ENCODE peak calls at places on chromosomes 2 and 18, in eight cellular contexts. M, G, O, Q, B, I, F and W are unnamed samples.

GRCh38 chr2:230068658-230069080 is at the start of gene SLC16A14:
- DNase-seq in M (peak; percentile 53), G (peak; percentile 53), O (no peak), Q (peak; percentile 64), B (peak; percentile 52), I (peak; percentile 61), F (peak; percentile 55), W (peak; percentile 60)

GRCh38 chr2:97911210-97911921 is 84.4 kb downstream of the TMEM131 start:
- DNase-seq in M (no peak), G (peak; percentile 30), O (peak; percentile 35), Q (no peak), B (no peak), I (peak; percentile 62), F (peak; percentile 58), W (peak; percentile 34)

GRCh38 chr2:18369750-18370149 is 190.7 kb downstream of the RDH14 start:
- DNase-seq in M (no peak), G (peak; percentile 88), O (no peak), Q (no peak), B (no peak), I (no peak), F (no peak), W (no peak)

GRCh38 chr18:32735781-32736180 is 37.0 kb downstream of the KLHL14 start:
- DNase-seq in M (no peak), G (peak; percentile 82), O (no peak), Q (no peak), B (no peak), I (peak; percentile 68), F (peak; percentile 44), W (no peak)

GRCh38 chr2:61604433-61604832 is 66.3 kb upstream of the XPO1 start:
- DNase-seq in M (no peak), G (no peak), O (no peak), Q (no peak), B (no peak), I (no peak), F (no peak), W (no peak)

GRCh38 chr2:84300030-84301029 is 158.8 kb downstream of the SUCLG1 start:
- DNase-seq in M (no peak), G (no peak), O (no peak), Q (no peak), B (no peak), I (no peak), F (no peak), W (no peak)

GRCh38 chr2:1598041-1598710 is 146.1 kb downstream of the PXDN start:
- DNase-seq in M (peak; percentile 19), G (no peak), O (no peak), Q (no peak), B (no peak), I (no peak), F (no peak), W (no peak)

GRCh38 chr2:208360259-208361076 is 46.1 kb upstream of the PTH2R start:
- DNase-seq in M (peak; percentile 39), G (no peak), O (no peak), Q (no peak), B (no peak), I (no peak), F (no peak), W (no peak)

GRCh38 chr2:26607698-26608097 is 33.5 kb downstream of the CIB4 start:
- DNase-seq in M (peak; percentile 20), G (no peak), O (no peak), Q (no peak), B (no peak), I (no peak), F (no peak), W (no peak)

GRCh38 chr2:63340443-63340842 is 247.8 kb downstream of the WDPCP start:
- DNase-seq in M (no peak), G (no peak), O (no peak), Q (no peak), B (no peak), I (no peak), F (no peak), W (no peak)

GRCh38 chr2:191740016-191740419 is 62.1 kb downstream of the NABP1 start:
- DNase-seq in M (no peak), G (peak; percentile 40), O (no peak), Q (no peak), B (no peak), I (peak; percentile 6), F (no peak), W (no peak)

DNA sequence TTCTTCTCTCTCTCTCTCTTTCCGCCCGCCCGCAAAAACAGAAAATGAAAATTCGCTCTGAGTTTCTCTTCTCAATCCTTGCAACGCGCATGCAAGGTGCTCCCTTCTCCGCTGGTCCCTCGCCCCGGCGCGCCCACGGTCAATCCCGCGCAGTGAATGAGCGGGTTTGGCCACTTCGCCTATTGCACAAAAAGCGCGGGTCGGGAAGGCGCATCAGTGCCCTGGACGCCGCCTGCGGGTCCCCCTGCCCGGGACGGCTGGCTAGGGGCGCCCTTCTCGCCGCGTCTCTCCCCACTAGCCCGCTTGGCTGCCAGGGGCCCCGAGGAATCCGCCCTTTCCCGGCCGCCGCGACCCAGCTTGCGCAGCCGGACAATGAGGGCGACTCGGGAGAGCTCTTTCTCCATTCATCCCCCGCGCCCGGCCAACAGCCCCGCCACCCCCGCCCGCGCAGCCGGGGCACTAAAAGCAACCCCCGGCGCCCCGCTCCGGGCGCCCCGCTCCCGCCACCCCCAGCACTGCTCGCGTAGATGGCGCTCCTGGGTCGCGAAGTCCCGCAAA is 686 bp downstream of the LAMA1 start:
- DNase-seq in M (peak; percentile 37), G (no peak), O (no peak), Q (peak; percentile 41), B (peak; percentile 83), I (peak; percentile 9), F (peak; percentile 46), W (peak; percentile 62)
- H3K9ac ChIP-seq in M (peak overlapping the region; percentile 57), G (peak overlapping the region; percentile 47), O (no peak overlapping the region), Q (peak overlapping the region; percentile 75), B (peak overlapping the region; percentile 59), I (peak overlapping the region; percentile 75), F (peak overlapping the region; percentile 61), W (peak overlapping the region; percentile 51)

GRCh38 chr2:42939411-42940206 is 147.2 kb upstream of the HAAO start:
- DNase-seq in M (no peak), G (no peak), O (no peak), Q (no peak), B (no peak), I (no peak), F (no peak), W (no peak)
- H3K9ac ChIP-seq in M (no peak overlapping the region), G (no peak overlapping the region), O (no peak overlapping the region), Q (no peak overlapping the region), B (no peak overlapping the region), I (no peak overlapping the region), F (no peak overlapping the region), W (no peak overlapping the region)

GRCh38 chr2:217996345-217996744 is 6.5 kb downstream of the TNS1 start:
- DNase-seq in M (no peak), G (peak; percentile 69), O (no peak), Q (no peak), B (no peak), I (peak; percentile 82), F (peak; percentile 43), W (peak; percentile 76)
- H3K9ac ChIP-seq in M (no peak overlapping the region), G (peak overlapping the region; percentile 52), O (no peak overlapping the region), Q (peak overlapping the region; percentile 31), B (no peak overlapping the region), I (peak overlapping the region; percentile 84), F (no peak overlapping the region), W (peak overlapping the region; percentile 91)

GRCh38 chr2:24822049-24822706 is 29.0 kb downstream of the CENPO start:
- DNase-seq in M (peak; percentile 87), G (no peak), O (no peak), Q (peak; percentile 73), B (peak; percentile 85), I (no peak), F (no peak), W (no peak)
- H3K9ac ChIP-seq in M (no peak overlapping the region), G (no peak overlapping the region), O (no peak overlapping the region), Q (no peak overlapping the region), B (no peak overlapping the region), I (no peak overlapping the region), F (no peak overlapping the region), W (no peak overlapping the region)